ENCODE peak calls at places on chromosomes 4 and X, in six cellular contexts. E is AG04450, I is hepatocyte, O is skeletal muscle cell, S is pancreas, N is epithelial cell of proximal tubule. U is an unnamed sample.

GRCh38 chr4:41476310-41476709 is 61.6 kb upstream of the LIMCH1 start:
- DNase-seq in E (no peak), I (no peak), O (no peak), S (no peak), N (no peak), U (no peak)

GRCh38 chrX:15292861-15293260 is 22.6 kb downstream of the ASB11 start:
- DNase-seq in E (no peak), I (no peak), O (no peak), S (no peak), N (no peak), U (no peak)

GRCh38 chr4:41318839-41319530 is 62.3 kb downstream of the UCHL1 start:
- DNase-seq in E (no peak), I (peak), O (no peak), S (no peak), N (no peak), U (no peak)

GRCh38 chr4:40548256-40548655 is 81.4 kb downstream of the RBM47 start:
- DNase-seq in E (no peak), I (no peak), O (no peak), S (no peak), N (no peak), U (no peak)

GRCh38 chrX:128975716-128976115 is 547.6 kb downstream of the SMARCA1 start:
- DNase-seq in E (no peak), I (peak), O (no peak), S (peak), N (no peak), U (peak)

GRCh38 chrX:39818071-39818470 is 279.7 kb downstream of the BCOR start:
- DNase-seq in E (no peak), I (peak), O (no peak), S (no peak), N (no peak), U (no peak)

GRCh38 chr4:187042251-187042650 is 318.6 kb upstream of the FAT1 start:
- DNase-seq in E (no peak), I (no peak), O (no peak), S (no peak), N (no peak), U (no peak)

GRCh38 chrX:38986586-38986985 is 185.3 kb downstream of the MID1IP1 start:
- DNase-seq in E (no peak), I (no peak), O (no peak), S (no peak), N (no peak), U (no peak)

GRCh38 chrX:71366674-71367256 is 608 bp downstream of the TAF1 start:
- DNase-seq in E (no peak), I (peak), O (no peak), S (peak), N (no peak), U (peak)

GRCh38 chr4:13238936-13239335 is 245.2 kb downstream of the RAB28 start:
- DNase-seq in E (no peak), I (no peak), O (no peak), S (no peak), N (no peak), U (no peak)

GRCh38 chrX:17161991-17162390 is 213.0 kb upstream of the NHS start:
- DNase-seq in E (no peak), I (no peak), O (no peak), S (no peak), N (no peak), U (no peak)

GRCh38 chr4:94819779-94820178 is 62.0 kb downstream of the BMPR1B start:
- DNase-seq in E (no peak), I (no peak), O (no peak), S (no peak), N (no peak), U (no peak)

GRCh38 chr4:83768146-83768545 is 232.2 kb downstream of the GPAT3 start:
- DNase-seq in E (no peak), I (no peak), O (no peak), S (no peak), N (no peak), U (no peak)

GRCh38 chrX:37846141-37846540 is 1.2 kb downstream of the DYNLT3 start:
- DNase-seq in E (no peak), I (no peak), O (no peak), S (no peak), N (no peak), U (no peak)

GRCh38 chrX:37846934-37847732 is at the start of gene DYNLT3:
- DNase-seq in E (no peak), I (peak), O (no peak), S (peak), N (no peak), U (peak)

GRCh38 chrX:37844622-37845021 is 2.7 kb downstream of the DYNLT3 start:
- DNase-seq in E (no peak), I (no peak), O (no peak), S (no peak), N (no peak), U (no peak)

GRCh38 chrX:37847733-37848197 is 394 bp upstream of the DYNLT3 start:
- DNase-seq in E (no peak), I (no peak), O (no peak), S (no peak), N (no peak), U (no peak)

DNA sequence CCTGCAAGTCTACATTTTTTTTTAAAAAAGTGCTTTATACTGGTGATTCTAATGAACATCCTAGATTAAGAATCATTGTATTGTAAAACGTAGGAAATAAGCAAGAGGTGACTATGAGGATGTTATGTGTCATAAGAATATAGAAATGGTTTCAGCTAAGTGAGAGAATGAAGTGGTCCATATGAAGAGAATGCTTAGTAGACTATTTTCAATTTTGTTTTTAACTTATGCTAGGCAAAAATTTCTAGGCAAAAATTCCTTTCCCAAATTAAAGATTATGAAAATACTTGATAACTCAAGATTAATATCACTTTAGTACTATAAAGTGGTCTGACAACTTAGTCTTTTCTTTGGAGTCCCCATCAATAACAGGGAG is 825 bp downstream of the DYNLT3 start:
- DNase-seq in E (no peak), I (no peak), O (no peak), S (no peak), N (no peak), U (no peak)
- H3K4me3 ChIP-seq in E (peak), I (peak), O (peak), S (peak), N (peak), U (peak)

GRCh38 chr4:170497105-170497504 is 407.3 kb upstream of the AADAT start:
- DNase-seq in E (no peak), I (no peak), O (no peak), S (no peak), N (no peak), U (peak)
- H3K4me3 ChIP-seq in E (no peak), I (no peak), O (peak), S (peak), N (peak), U (peak)

GRCh38 chr4:55633903-55634302 is 2.2 kb downstream of the NMU start:
- DNase-seq in E (no peak), I (no peak), O (no peak), S (no peak), N (no peak), U (no peak)
- H3K4me3 ChIP-seq in E (no peak), I (no peak), O (no peak), S (no peak), N (no peak), U (no peak)

DNA sequence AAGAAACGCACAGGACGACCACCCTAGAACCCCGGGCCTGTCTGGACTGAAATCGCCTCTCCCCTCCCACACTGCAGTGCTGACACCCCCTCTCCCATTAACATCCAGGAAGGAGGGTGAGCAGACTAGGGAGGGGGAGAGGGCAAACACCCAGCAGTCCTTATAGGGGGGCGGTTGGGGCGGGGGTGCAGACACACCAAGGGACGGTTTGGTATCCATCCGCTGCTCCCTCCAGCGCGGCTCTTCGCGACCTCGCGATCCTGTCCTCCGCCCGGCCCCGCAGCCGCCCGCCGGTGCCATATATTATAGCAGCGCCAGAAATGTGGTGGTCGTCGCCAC is 411 bp upstream of the GPRASP1 start:
- DNase-seq in E (no peak), I (no peak), O (no peak), S (no peak), N (no peak), U (no peak)
- H3K4me3 ChIP-seq in E (peak), I (peak), O (peak), S (peak), N (peak), U (peak)

GRCh38 chr4:989722-990471 is 3.1 kb downstream of the IDUA start:
- DNase-seq in E (no peak), I (no peak), O (no peak), S (peak), N (no peak), U (no peak)

GRCh38 chr4:991451-992296 is 1.5 kb downstream of the SLC26A1 start:
- DNase-seq in E (no peak), I (no peak), O (no peak), S (peak), N (no peak), U (no peak)

GRCh38 chr4:993111-994029 is at the start of gene SLC26A1:
- DNase-seq in E (no peak), I (peak), O (no peak), S (peak), N (peak), U (no peak)

GRCh38 chr4:990746-991367 is 2.3 kb downstream of the SLC26A1 start:
- DNase-seq in E (no peak), I (no peak), O (no peak), S (peak), N (no peak), U (no peak)

DNA sequence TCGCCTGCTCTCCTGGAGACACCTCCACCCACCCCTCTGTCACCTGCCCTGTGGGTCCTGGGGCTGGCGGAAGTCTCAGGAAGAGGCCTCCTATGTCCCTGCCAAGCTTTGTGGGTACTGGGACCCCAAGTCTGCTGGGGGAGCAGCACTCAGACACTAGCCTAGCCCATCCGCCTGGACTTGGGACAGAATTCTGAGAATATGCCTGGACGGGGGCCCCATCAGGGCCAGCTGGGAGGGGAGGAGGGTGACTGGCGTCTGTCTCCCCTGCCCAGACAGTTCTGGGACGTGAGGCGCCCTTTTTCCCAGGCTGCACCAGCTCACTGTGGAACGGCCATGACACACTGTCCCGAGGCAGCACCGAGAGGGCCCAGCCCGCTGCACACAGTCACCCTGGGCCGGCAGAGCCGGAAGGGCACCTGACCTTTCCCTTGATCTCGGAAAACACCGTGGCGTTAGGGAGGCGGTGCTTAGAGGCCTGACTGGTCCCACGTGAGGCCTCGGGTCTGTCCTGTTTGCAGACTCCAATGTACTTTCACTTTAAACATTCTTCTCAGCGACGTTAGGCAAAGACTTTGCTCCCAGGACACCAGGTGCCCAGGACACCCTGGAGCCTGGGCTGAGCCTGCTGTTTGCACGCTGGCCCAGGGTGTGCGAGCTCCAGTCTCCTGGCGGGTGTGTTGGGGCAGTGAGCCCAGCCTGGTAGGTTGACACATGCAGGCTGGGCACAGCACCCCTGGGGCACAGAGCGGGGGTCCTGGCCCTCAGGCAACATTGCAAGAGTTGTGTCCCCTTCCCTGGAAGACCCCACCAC is 700 bp downstream of the SLC26A1 start:
- DNase-seq in E (no peak), I (peak), O (no peak), S (peak), N (peak), U (no peak)
- H3K4me3 ChIP-seq in E (no peak), I (no peak), O (no peak), S (peak), N (peak), U (no peak)

GRCh38 chr4:38724507-38724808 is 58.3 kb downstream of the TLR10 start:
- DNase-seq in E (no peak), I (no peak), O (no peak), S (no peak), N (no peak), U (no peak)

GRCh38 chr4:38717604-38718003 is 53.6 kb downstream of the KLF3 start:
- DNase-seq in E (no peak), I (no peak), O (peak), S (no peak), N (no peak), U (no peak)

GRCh38 chr4:38728651-38729141 is 54.1 kb downstream of the TLR10 start:
- DNase-seq in E (no peak), I (peak), O (no peak), S (no peak), N (no peak), U (no peak)

GRCh38 chr4:38723726-38724506 is 58.9 kb downstream of the TLR10 start:
- DNase-seq in E (no peak), I (peak), O (no peak), S (no peak), N (no peak), U (no peak)

DNA sequence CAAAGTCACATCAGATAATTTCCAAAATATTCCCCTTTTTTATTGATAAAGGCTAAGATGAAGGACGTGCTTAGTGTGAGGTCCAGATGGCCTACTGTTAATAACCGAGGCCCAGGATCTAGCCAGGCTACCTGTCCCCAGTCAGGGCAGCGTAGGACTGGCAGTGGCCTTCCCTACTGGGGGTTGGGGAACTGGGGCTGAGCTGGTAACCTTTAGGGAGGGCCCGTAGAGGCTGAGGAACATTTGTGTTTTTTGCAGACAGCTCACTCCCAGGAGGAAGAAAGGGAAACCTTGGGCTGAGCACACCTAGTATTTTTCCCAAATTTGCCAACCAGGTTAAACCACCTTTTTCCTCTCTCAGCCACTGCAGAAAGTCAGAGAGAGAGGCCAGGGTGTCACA is 59.1 kb downstream of the KLF3 start:
- DNase-seq in E (no peak), I (no peak), O (no peak), S (no peak), N (no peak), U (no peak)
- H3K4me3 ChIP-seq in E (no peak), I (no peak), O (no peak), S (no peak), N (no peak), U (no peak)

GRCh38 chr4:153347117-153347516 is 2.6 kb downstream of the MND1 start:
- DNase-seq in E (no peak), I (no peak), O (no peak), S (no peak), N (no peak), U (no peak)
- H3K4me3 ChIP-seq in E (no peak), I (no peak), O (no peak), S (no peak), N (no peak), U (no peak)

GRCh38 chr4:156971623-156972369 is at the start of gene PDGFC:
- DNase-seq in E (no peak), I (peak), O (no peak), S (peak), N (no peak), U (peak)
- H3K4me3 ChIP-seq in E (peak), I (peak), O (peak), S (peak), N (peak), U (peak)

GRCh38 chr4:78320353-78320935 is 231.1 kb upstream of the ANXA3 start:
- DNase-seq in E (no peak), I (no peak), O (no peak), S (no peak), N (no peak), U (no peak)
- H3K4me3 ChIP-seq in E (no peak), I (no peak), O (no peak), S (no peak), N (no peak), U (no peak)

GRCh38 chrX:37578045-37578444 is 6.6 kb downstream of the LANCL3 start:
- DNase-seq in E (no peak), I (no peak), O (no peak), S (no peak), N (peak), U (no peak)
- H3K4me3 ChIP-seq in E (no peak), I (no peak), O (no peak), S (no peak), N (no peak), U (no peak)

U was measured in dorsolateral prefrontal cortex.